ENCODE peak calls at places on chromosomes 12 and 14, in ten cellular contexts. One of them, this sample, is unnamed.

GRCh38 chr12:93502802-93503623 is 35.7 kb downstream of the MRPL42 start:
- DNase-seq in heart right ventricle: no peak
- DNase-seq in lower leg skin: no peak
- DNase-seq in tibial nerve: no peak
- DNase-seq in astrocyte of the spinal cord: peak
- DNase-seq in MM.1S: peak
- DNase-seq in AG04450: no peak
- DNase-seq in transverse colon: peak
- DNase-seq in PC-9: peak
- DNase-seq in endothelial cell of umbilical vein: peak
- DNase-seq in this sample: peak

GRCh38 chr14:93628048-93628447 is 160.2 kb downstream of the PRIMA1 start:
- DNase-seq in heart right ventricle: no peak
- DNase-seq in lower leg skin: no peak
- DNase-seq in tibial nerve: no peak
- DNase-seq in astrocyte of the spinal cord: no peak
- DNase-seq in MM.1S: no peak
- DNase-seq in AG04450: no peak
- DNase-seq in transverse colon: no peak
- DNase-seq in PC-9: no peak
- DNase-seq in endothelial cell of umbilical vein: no peak
- DNase-seq in this sample: no peak

GRCh38 chr12:94929780-94930179 is 73.7 kb downstream of the NDUFA12 start:
- DNase-seq in heart right ventricle: no peak
- DNase-seq in lower leg skin: no peak
- DNase-seq in tibial nerve: no peak
- DNase-seq in astrocyte of the spinal cord: no peak
- DNase-seq in MM.1S: no peak
- DNase-seq in AG04450: no peak
- DNase-seq in transverse colon: no peak
- DNase-seq in PC-9: no peak
- DNase-seq in endothelial cell of umbilical vein: no peak
- DNase-seq in this sample: no peak

GRCh38 chr12:109268896-109269295 is 40.2 kb downstream of the FOXN4 start:
- DNase-seq in heart right ventricle: no peak
- DNase-seq in lower leg skin: no peak
- DNase-seq in tibial nerve: no peak
- DNase-seq in astrocyte of the spinal cord: no peak
- DNase-seq in MM.1S: no peak
- DNase-seq in AG04450: no peak
- DNase-seq in transverse colon: no peak
- DNase-seq in PC-9: no peak
- DNase-seq in endothelial cell of umbilical vein: no peak
- DNase-seq in this sample: no peak

GRCh38 chr12:4203772-4204376 is 69.7 kb upstream of the CCND2 start:
- DNase-seq in heart right ventricle: no peak
- DNase-seq in lower leg skin: no peak
- DNase-seq in tibial nerve: no peak
- DNase-seq in astrocyte of the spinal cord: no peak
- DNase-seq in MM.1S: no peak
- DNase-seq in AG04450: no peak
- DNase-seq in transverse colon: no peak
- DNase-seq in PC-9: no peak
- DNase-seq in endothelial cell of umbilical vein: no peak
- DNase-seq in this sample: no peak

GRCh38 chr12:104477812-104478388 is 21.2 kb downstream of the CHST11 start:
- DNase-seq in heart right ventricle: no peak
- DNase-seq in lower leg skin: no peak
- DNase-seq in tibial nerve: no peak
- DNase-seq in astrocyte of the spinal cord: no peak
- DNase-seq in MM.1S: no peak
- DNase-seq in AG04450: no peak
- DNase-seq in transverse colon: no peak
- DNase-seq in PC-9: no peak
- DNase-seq in endothelial cell of umbilical vein: no peak
- DNase-seq in this sample: no peak

GRCh38 chr14:105156414-105157375 is 11.9 kb downstream of the JAG2 start:
- DNase-seq in heart right ventricle: no peak
- DNase-seq in lower leg skin: no peak
- DNase-seq in tibial nerve: no peak
- DNase-seq in astrocyte of the spinal cord: no peak
- DNase-seq in MM.1S: no peak
- DNase-seq in AG04450: no peak
- DNase-seq in transverse colon: no peak
- DNase-seq in PC-9: no peak
- DNase-seq in endothelial cell of umbilical vein: no peak
- DNase-seq in this sample: no peak

GRCh38 chr12:62466018-62466595 is 519 bp upstream of the MON2 start:
- DNase-seq in heart right ventricle: no peak
- DNase-seq in lower leg skin: peak
- DNase-seq in tibial nerve: no peak
- DNase-seq in astrocyte of the spinal cord: peak
- DNase-seq in MM.1S: peak
- DNase-seq in AG04450: no peak
- DNase-seq in transverse colon: peak
- DNase-seq in PC-9: peak
- DNase-seq in endothelial cell of umbilical vein: no peak
- DNase-seq in this sample: peak

GRCh38 chr12:102343361-102344121 is 136.8 kb downstream of the IGF1 start:
- DNase-seq in heart right ventricle: no peak
- DNase-seq in lower leg skin: no peak
- DNase-seq in tibial nerve: no peak
- DNase-seq in astrocyte of the spinal cord: no peak
- DNase-seq in MM.1S: no peak
- DNase-seq in AG04450: no peak
- DNase-seq in transverse colon: no peak
- DNase-seq in PC-9: peak
- DNase-seq in endothelial cell of umbilical vein: peak
- DNase-seq in this sample: peak

GRCh38 chr14:69612014-69612758 is 790 bp downstream of the SUSD6 start:
- DNase-seq in heart right ventricle: peak
- DNase-seq in lower leg skin: no peak
- DNase-seq in tibial nerve: no peak
- DNase-seq in astrocyte of the spinal cord: peak
- DNase-seq in MM.1S: peak
- DNase-seq in AG04450: no peak
- DNase-seq in transverse colon: peak
- DNase-seq in PC-9: peak
- DNase-seq in endothelial cell of umbilical vein: peak
- DNase-seq in this sample: no peak

GRCh38 chr12:92297932-92298681 is 152.5 kb upstream of the BTG1 start:
- DNase-seq in heart right ventricle: no peak
- DNase-seq in lower leg skin: no peak
- DNase-seq in tibial nerve: no peak
- DNase-seq in astrocyte of the spinal cord: peak
- DNase-seq in MM.1S: no peak
- DNase-seq in AG04450: peak
- DNase-seq in transverse colon: no peak
- DNase-seq in PC-9: no peak
- DNase-seq in endothelial cell of umbilical vein: no peak
- DNase-seq in this sample: peak

GRCh38 chr12:71125515-71125914 is 32.3 kb downstream of the TSPAN8 start:
- DNase-seq in heart right ventricle: no peak
- DNase-seq in lower leg skin: no peak
- DNase-seq in tibial nerve: no peak
- DNase-seq in astrocyte of the spinal cord: no peak
- DNase-seq in MM.1S: no peak
- DNase-seq in AG04450: no peak
- DNase-seq in transverse colon: no peak
- DNase-seq in PC-9: no peak
- DNase-seq in endothelial cell of umbilical vein: no peak
- DNase-seq in this sample: no peak
- TF ChIP-seq CTCF in heart right ventricle: no peak
- TF ChIP-seq CTCF in lower leg skin: no peak
- TF ChIP-seq CTCF in tibial nerve: no peak
- TF ChIP-seq CTCF in astrocyte of the spinal cord: no peak
- TF ChIP-seq CTCF in MM.1S: no peak
- TF ChIP-seq CTCF in AG04450: no peak
- TF ChIP-seq CTCF in transverse colon: no peak
- TF ChIP-seq CTCF in PC-9: no peak
- TF ChIP-seq CTCF in endothelial cell of umbilical vein: no peak
- TF ChIP-seq CTCF in this sample: peak

GRCh38 chr14:34985740-34986139 is 2.9 kb downstream of the SRP54 start:
- DNase-seq in heart right ventricle: no peak
- DNase-seq in lower leg skin: no peak
- DNase-seq in tibial nerve: no peak
- DNase-seq in astrocyte of the spinal cord: no peak
- DNase-seq in MM.1S: no peak
- DNase-seq in AG04450: no peak
- DNase-seq in transverse colon: no peak
- DNase-seq in PC-9: no peak
- DNase-seq in endothelial cell of umbilical vein: no peak
- DNase-seq in this sample: no peak
- H3K4me3 ChIP-seq in heart right ventricle: no peak
- H3K4me3 ChIP-seq in lower leg skin: no peak
- H3K4me3 ChIP-seq in tibial nerve: no peak
- H3K4me3 ChIP-seq in astrocyte of the spinal cord: no peak
- H3K4me3 ChIP-seq in MM.1S: no peak
- H3K4me3 ChIP-seq in AG04450: no peak
- H3K4me3 ChIP-seq in transverse colon: no peak
- H3K4me3 ChIP-seq in PC-9: no peak
- H3K4me3 ChIP-seq in endothelial cell of umbilical vein: no peak
- H3K4me3 ChIP-seq in this sample: no peak

GRCh38 chr12:45184145-45184958 is 31.5 kb upstream of the ANO6 start:
- DNase-seq in heart right ventricle: no peak
- DNase-seq in lower leg skin: no peak
- DNase-seq in tibial nerve: no peak
- DNase-seq in astrocyte of the spinal cord: no peak
- DNase-seq in MM.1S: no peak
- DNase-seq in AG04450: no peak
- DNase-seq in transverse colon: no peak
- DNase-seq in PC-9: no peak
- DNase-seq in endothelial cell of umbilical vein: no peak
- DNase-seq in this sample: no peak

GRCh38 chr12:45186762-45187161 is 29.1 kb upstream of the ANO6 start:
- DNase-seq in heart right ventricle: no peak
- DNase-seq in lower leg skin: no peak
- DNase-seq in tibial nerve: no peak
- DNase-seq in astrocyte of the spinal cord: no peak
- DNase-seq in MM.1S: no peak
- DNase-seq in AG04450: no peak
- DNase-seq in transverse colon: no peak
- DNase-seq in PC-9: no peak
- DNase-seq in endothelial cell of umbilical vein: no peak
- DNase-seq in this sample: no peak

GRCh38 chr12:45178771-45179170 is 37.1 kb upstream of the ANO6 start:
- DNase-seq in heart right ventricle: no peak
- DNase-seq in lower leg skin: no peak
- DNase-seq in tibial nerve: no peak
- DNase-seq in astrocyte of the spinal cord: no peak
- DNase-seq in MM.1S: no peak
- DNase-seq in AG04450: no peak
- DNase-seq in transverse colon: no peak
- DNase-seq in PC-9: no peak
- DNase-seq in endothelial cell of umbilical vein: no peak
- DNase-seq in this sample: no peak

GRCh38 chr12:45182511-45182910 is 33.4 kb upstream of the ANO6 start:
- DNase-seq in heart right ventricle: no peak
- DNase-seq in lower leg skin: no peak
- DNase-seq in tibial nerve: no peak
- DNase-seq in astrocyte of the spinal cord: peak
- DNase-seq in MM.1S: no peak
- DNase-seq in AG04450: no peak
- DNase-seq in transverse colon: no peak
- DNase-seq in PC-9: no peak
- DNase-seq in endothelial cell of umbilical vein: no peak
- DNase-seq in this sample: no peak

GRCh38 chr12:45183263-45183662 is 32.6 kb upstream of the ANO6 start:
- DNase-seq in heart right ventricle: no peak
- DNase-seq in lower leg skin: no peak
- DNase-seq in tibial nerve: no peak
- DNase-seq in astrocyte of the spinal cord: peak
- DNase-seq in MM.1S: peak
- DNase-seq in AG04450: no peak
- DNase-seq in transverse colon: no peak
- DNase-seq in PC-9: no peak
- DNase-seq in endothelial cell of umbilical vein: peak
- DNase-seq in this sample: peak
- TF ChIP-seq CTCF in heart right ventricle: peak
- TF ChIP-seq CTCF in lower leg skin: no peak
- TF ChIP-seq CTCF in tibial nerve: peak
- TF ChIP-seq CTCF in astrocyte of the spinal cord: peak
- TF ChIP-seq CTCF in MM.1S: peak
- TF ChIP-seq CTCF in AG04450: peak
- TF ChIP-seq CTCF in transverse colon: peak
- TF ChIP-seq CTCF in PC-9: peak
- TF ChIP-seq CTCF in endothelial cell of umbilical vein: no peak
- TF ChIP-seq CTCF in this sample: peak

GRCh38 chr14:91354979-91355685 is 62.5 kb downstream of the CCDC88C start:
- DNase-seq in heart right ventricle: no peak
- DNase-seq in lower leg skin: no peak
- DNase-seq in tibial nerve: no peak
- DNase-seq in astrocyte of the spinal cord: no peak
- DNase-seq in MM.1S: peak
- DNase-seq in AG04450: no peak
- DNase-seq in transverse colon: peak
- DNase-seq in PC-9: no peak
- DNase-seq in endothelial cell of umbilical vein: no peak
- DNase-seq in this sample: no peak
- H3K4me3 ChIP-seq in heart right ventricle: no peak
- H3K4me3 ChIP-seq in lower leg skin: no peak
- H3K4me3 ChIP-seq in tibial nerve: no peak
- H3K4me3 ChIP-seq in astrocyte of the spinal cord: no peak
- H3K4me3 ChIP-seq in MM.1S: peak
- H3K4me3 ChIP-seq in AG04450: no peak
- H3K4me3 ChIP-seq in transverse colon: no peak
- H3K4me3 ChIP-seq in PC-9: no peak
- H3K4me3 ChIP-seq in endothelial cell of umbilical vein: no peak
- H3K4me3 ChIP-seq in this sample: no peak